ENCODE peak calls at places on chromosomes 1 and 21, in ten cellular contexts. Y is right lobe of liver; J is ascending aorta; A is hepatocyte; Z is CD4-positive, CD25-positive, alpha-beta regulatory T cell; T is mesendoderm; F is neuronal stem cell; O is right atrium auricular region; U is tibial artery; P is K562. L is an unnamed sample. For H3K36me3 and H3K27me3, the result is how much of the 10 kb centered on the place peaks cover.

GRCh38 chr1:204151562-204152309 is at the start of gene ETNK2:
- DNase-seq in Y (peak), J (peak), A (peak), Z (peak), T (peak), F (peak), O (no peak), U (peak), P (peak), L (peak)

GRCh38 chr1:177786346-177786745 is 183.5 kb downstream of the SEC16B start:
- DNase-seq in Y (no peak), J (no peak), A (no peak), Z (no peak), T (peak), F (no peak), O (no peak), U (no peak), P (no peak), L (no peak)

GRCh38 chr1:67687649-67688048 is 2.6 kb downstream of the GADD45A start:
- DNase-seq in Y (no peak), J (no peak), A (no peak), Z (no peak), T (peak), F (no peak), O (no peak), U (no peak), P (no peak), L (no peak)

GRCh38 chr1:37930246-37931142 is 16.4 kb downstream of the INPP5B start:
- DNase-seq in Y (no peak), J (peak), A (peak), Z (no peak), T (no peak), F (no peak), O (peak), U (no peak), P (peak), L (peak)

GRCh38 chr1:84363622-84364021 is 34.7 kb upstream of the DNASE2B start:
- DNase-seq in Y (no peak), J (no peak), A (no peak), Z (no peak), T (no peak), F (no peak), O (no peak), U (no peak), P (no peak), L (no peak)

GRCh38 chr1:59332983-59333382 is 36.1 kb downstream of the FGGY start:
- DNase-seq in Y (no peak), J (no peak), A (no peak), Z (no peak), T (no peak), F (no peak), O (no peak), U (no peak), P (no peak), L (no peak)

GRCh38 chr1:156920233-156921052 is at the start of gene LRRC71:
- DNase-seq in Y (peak), J (peak), A (peak), Z (peak), T (peak), F (peak), O (peak), U (peak), P (peak), L (peak)

GRCh38 chr1:37919277-37919676 is 27.6 kb downstream of the INPP5B start:
- DNase-seq in Y (no peak), J (no peak), A (peak), Z (no peak), T (peak), F (no peak), O (no peak), U (no peak), P (peak), L (peak)

GRCh38 chr1:157407367-157407766 is 144.9 kb downstream of the FCRL5 start:
- DNase-seq in Y (no peak), J (no peak), A (no peak), Z (no peak), T (no peak), F (no peak), O (no peak), U (no peak), P (no peak), L (no peak)

GRCh38 chr1:175218786-175219447 is 26.3 kb upstream of the KIAA0040 start:
- DNase-seq in Y (no peak), J (no peak), A (peak), Z (no peak), T (no peak), F (no peak), O (no peak), U (no peak), P (no peak), L (no peak)

GRCh38 chr1:50462964-50463363 is 39.7 kb upstream of the DMRTA2 start:
- DNase-seq in Y (no peak), J (no peak), A (no peak), Z (no peak), T (no peak), F (no peak), O (no peak), U (no peak), P (no peak), L (no peak)

GRCh38 chr1:177024623-177025022 is 139.9 kb downstream of the ASTN1 start:
- DNase-seq in Y (no peak), J (no peak), A (no peak), Z (no peak), T (no peak), F (no peak), O (no peak), U (no peak), P (no peak), L (no peak)

GRCh38 chr1:201183728-201184127 is 6.9 kb upstream of the IGFN1 start:
- DNase-seq in Y (no peak), J (no peak), A (no peak), Z (no peak), T (no peak), F (no peak), O (no peak), U (no peak), P (no peak), L (no peak)

GRCh38 chr1:24984800-24985552 is 54.9 kb upstream of the RUNX3 start:
- DNase-seq in Y (peak), J (no peak), A (no peak), Z (no peak), T (peak), F (no peak), O (no peak), U (no peak), P (no peak), L (no peak)

GRCh38 chr1:229514578-229515275 is 6.6 kb upstream of the NUP133 start:
- DNase-seq in Y (no peak), J (peak), A (peak), Z (peak), T (peak), F (peak), O (peak), U (peak), P (peak), L (peak)

GRCh38 chr1:74474585-74474984 is 37.8 kb downstream of the LRRC53 start:
- DNase-seq in Y (no peak), J (no peak), A (no peak), Z (no peak), T (no peak), F (no peak), O (no peak), U (no peak), P (no peak), L (no peak)

GRCh38 chr1:24351247-24351646 is 32.1 kb downstream of the GRHL3 start:
- DNase-seq in Y (no peak), J (no peak), A (no peak), Z (no peak), T (no peak), F (no peak), O (no peak), U (no peak), P (no peak), L (no peak)

GRCh38 chr1:185880330-185880729 is 146.1 kb downstream of the HMCN1 start:
- DNase-seq in Y (no peak), J (no peak), A (no peak), Z (no peak), T (no peak), F (no peak), O (no peak), U (no peak), P (no peak), L (no peak)

GRCh38 chr1:39861003-39861402 is 22.3 kb downstream of the TRIT1 start:
- DNase-seq in Y (no peak), J (no peak), A (no peak), Z (no peak), T (no peak), F (no peak), O (no peak), U (no peak), P (no peak), L (no peak)

GRCh38 chr21:44982558-44983244 is 42.9 kb downstream of the SLX9 start:
- DNase-seq in Y (peak), J (peak), A (peak), Z (no peak), T (peak), F (no peak), O (peak), U (peak), P (no peak), L (no peak)

DNA sequence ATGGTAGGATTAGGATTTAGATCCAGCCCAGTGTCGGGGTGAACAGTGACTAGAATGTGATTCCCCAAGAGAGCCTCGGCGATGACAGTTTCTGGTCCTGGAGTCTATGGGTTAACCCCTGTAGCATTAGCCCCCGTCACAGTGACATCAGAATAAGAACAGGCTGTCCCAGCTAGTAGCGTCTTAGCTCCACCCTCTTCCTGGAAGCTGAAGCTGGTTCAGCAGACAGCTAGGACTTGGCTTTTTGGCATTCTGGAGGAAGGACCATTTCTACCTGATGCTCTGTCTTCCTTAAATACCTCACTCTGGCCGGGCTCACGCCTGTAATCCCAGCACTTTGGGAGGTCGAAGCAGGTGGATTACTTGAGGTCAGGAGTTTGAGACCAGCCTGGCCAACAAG is 5.0 kb downstream of the NDUFS2 start:
- DNase-seq in Y (no peak), J (peak), A (no peak), Z (no peak), T (no peak), F (no peak), O (peak), U (no peak), P (no peak), L (no peak)
- H3K36me3 ChIP-seq in Y (under half), J (half or more), A (under half), Z (half or more), T (under half), F (half or more), O (half or more), U (half or more), P (half or more), L (under half)

GRCh38 chr21:42295845-42296244 is 19.4 kb downstream of the TFF3 start:
- DNase-seq in Y (no peak), J (no peak), A (no peak), Z (no peak), T (no peak), F (no peak), O (no peak), U (no peak), P (no peak), L (no peak)

GRCh38 chr21:42299324-42300044 is 15.7 kb downstream of the TFF3 start:
- DNase-seq in Y (no peak), J (no peak), A (no peak), Z (no peak), T (no peak), F (no peak), O (no peak), U (no peak), P (no peak), L (no peak)

GRCh38 chr21:42298237-42298636 is 17.0 kb downstream of the TFF3 start:
- DNase-seq in Y (no peak), J (no peak), A (peak), Z (no peak), T (peak), F (no peak), O (no peak), U (no peak), P (no peak), L (peak)

GRCh38 chr21:42298657-42299056 is 16.6 kb downstream of the TFF3 start:
- DNase-seq in Y (no peak), J (no peak), A (no peak), Z (no peak), T (no peak), F (no peak), O (no peak), U (no peak), P (no peak), L (no peak)

DNA sequence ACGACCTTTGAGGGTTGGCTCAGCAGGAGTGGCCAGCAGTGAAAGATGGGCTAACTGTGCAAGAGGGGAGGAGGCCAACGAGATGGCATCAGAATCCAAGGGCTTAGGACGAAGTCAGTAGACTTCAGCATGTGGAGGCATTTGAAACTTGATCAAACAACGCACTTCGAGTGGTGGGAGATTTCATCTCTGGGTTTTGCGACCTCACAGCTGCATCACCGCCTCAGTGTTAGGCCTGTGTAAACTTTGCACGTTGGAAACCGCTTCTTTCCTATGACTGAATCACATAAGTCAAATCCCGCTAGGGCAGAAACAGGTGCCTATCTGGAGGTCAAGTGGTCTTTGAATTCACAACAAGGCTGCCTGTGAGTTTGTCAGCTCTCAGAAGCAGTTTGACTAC is 17.8 kb downstream of the TFF3 start:
- DNase-seq in Y (no peak), J (no peak), A (no peak), Z (no peak), T (no peak), F (no peak), O (no peak), U (no peak), P (no peak), L (no peak)
- H3K27me3 ChIP-seq in Y (under half), J (under half), A (under half), Z (under half), T (under half), F (under half), O (under half), U (under half), P (half or more), L (under half)

GRCh38 chr1:160949881-160950280 is 4.7 kb downstream of the ITLN2 start:
- DNase-seq in Y (no peak), J (no peak), A (no peak), Z (no peak), T (no peak), F (no peak), O (no peak), U (no peak), P (no peak), L (no peak)
- H3K4me3 ChIP-seq in Y (no peak), J (no peak), A (no peak), Z (no peak), T (no peak), F (no peak), O (no peak), U (no peak), P (no peak), L (no peak)

GRCh38 chr1:169835647-169836046 is 40.9 kb upstream of the METTL18 start:
- DNase-seq in Y (no peak), J (no peak), A (no peak), Z (no peak), T (no peak), F (no peak), O (no peak), U (no peak), P (no peak), L (no peak)

GRCh38 chr1:169824153-169824552 is 29.4 kb upstream of the METTL18 start:
- DNase-seq in Y (no peak), J (no peak), A (no peak), Z (no peak), T (no peak), F (no peak), O (no peak), U (no peak), P (no peak), L (no peak)

GRCh38 chr1:169834869-169835268 is 40.2 kb upstream of the METTL18 start:
- DNase-seq in Y (no peak), J (no peak), A (no peak), Z (no peak), T (no peak), F (no peak), O (no peak), U (no peak), P (no peak), L (no peak)

GRCh38 chr1:169833179-169833901 is 38.6 kb upstream of the METTL18 start:
- DNase-seq in Y (no peak), J (no peak), A (no peak), Z (no peak), T (no peak), F (no peak), O (no peak), U (no peak), P (no peak), L (no peak)

DNA sequence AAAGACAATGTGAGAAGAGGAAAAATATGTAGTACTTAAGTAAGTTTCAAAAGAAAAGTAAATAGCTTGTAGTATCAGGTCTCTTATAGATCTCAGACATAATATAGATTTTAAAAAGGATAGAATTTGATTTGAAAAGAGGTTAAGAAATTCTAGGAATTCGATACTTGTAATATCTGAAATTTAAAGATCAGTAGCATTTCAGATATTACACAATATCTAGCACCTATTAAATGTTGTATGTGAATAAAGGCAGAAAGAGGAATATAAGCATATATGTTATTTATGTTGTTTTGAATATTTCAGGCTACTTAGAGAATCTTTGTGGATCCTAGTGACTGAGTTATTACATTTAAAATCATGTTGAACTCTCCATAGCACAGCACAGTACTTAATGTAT is 35.0 kb upstream of the METTL18 start:
- DNase-seq in Y (no peak), J (no peak), A (no peak), Z (no peak), T (no peak), F (no peak), O (no peak), U (no peak), P (no peak), L (no peak)
- H3K36me3 ChIP-seq in Y (under half), J (under half), A (under half), Z (under half), T (under half), F (half or more), O (under half), U (under half), P (half or more), L (under half)

DNA sequence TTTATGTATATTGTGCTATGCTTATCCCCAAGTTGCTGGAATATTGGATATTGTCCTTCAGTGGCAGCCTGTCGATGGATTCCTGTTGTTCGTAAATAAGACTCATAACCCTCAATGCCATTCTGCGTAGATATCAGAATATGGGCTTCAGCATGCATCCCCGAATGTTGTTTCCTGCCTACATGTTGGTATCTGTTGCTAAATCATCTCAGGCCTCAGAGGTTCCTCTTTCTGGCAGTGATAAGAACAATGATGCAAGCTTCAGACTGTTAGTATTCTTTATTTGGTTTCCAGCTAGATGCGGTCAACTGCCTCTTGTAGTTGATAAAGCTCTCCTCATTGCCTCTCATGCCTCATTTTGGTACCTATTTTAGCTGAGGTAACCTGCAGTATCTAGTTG is 2082.6 kb downstream of the MRPL39 start:
- DNase-seq in Y (no peak), J (no peak), A (no peak), Z (no peak), T (no peak), F (no peak), O (no peak), U (no peak), P (no peak), L (no peak)
- H3K27me3 ChIP-seq in Y (under half), J (under half), A (under half), Z (under half), T (under half), F (under half), O (under half), U (under half), P (under half), L (under half)

L was measured in H7.